ENCODE peak calls at places on chromosomes 1 and 21, in seven cellular contexts. I, L, G, F, Q, D and K are unnamed samples.

GRCh38 chr1:54328117-54328636 is 78.0 kb downstream of the SSBP3 start:
- DNase-seq in I (no peak), L (no peak), G (no peak), F (no peak), Q (no peak), D (no peak), K (no peak)

GRCh38 chr1:99950486-99950885 is 19.3 kb upstream of the SLC35A3 start:
- DNase-seq in I (no peak), L (no peak), G (no peak), F (no peak), Q (no peak), D (no peak), K (no peak)

GRCh38 chr1:240004086-240004749 is 87.5 kb upstream of the FMN2 start:
- DNase-seq in I (no peak), L (no peak), G (no peak), F (no peak), Q (peak; percentile 12), D (peak; percentile 6), K (no peak)

GRCh38 chr1:209652873-209653401 is 712 bp upstream of the LAMB3 start:
- DNase-seq in I (peak; percentile 92), L (peak; percentile 63), G (peak; percentile 91), F (no peak), Q (peak; percentile 98), D (peak; percentile 33), K (no peak)

GRCh38 chr1:82721702-82722101 is 921.0 kb downstream of the ADGRL2 start:
- DNase-seq in I (no peak), L (no peak), G (no peak), F (no peak), Q (no peak), D (no peak), K (no peak)

GRCh38 chr1:27403065-27403726 is 10.8 kb downstream of the GPR3 start:
- DNase-seq in I (peak; percentile 81), L (peak; percentile 51), G (peak; percentile 50), F (peak; percentile 83), Q (no peak), D (no peak), K (peak; percentile 95)

GRCh38 chr1:84253891-84254290 is 47.6 kb upstream of the SAMD13 start:
- DNase-seq in I (no peak), L (no peak), G (peak; percentile 87), F (peak; percentile 76), Q (peak; percentile 92), D (no peak), K (no peak)

GRCh38 chr1:218298398-218298797 is 13.3 kb downstream of the RRP15 start:
- DNase-seq in I (no peak), L (no peak), G (no peak), F (no peak), Q (no peak), D (peak; percentile 8), K (no peak)

GRCh38 chr21:31293986-31294385 is 50.1 kb downstream of the TIAM1 start:
- DNase-seq in I (no peak), L (peak; percentile 66), G (no peak), F (no peak), Q (no peak), D (no peak), K (no peak)

GRCh38 chr1:39827201-39827600 is 38.5 kb upstream of the BMP8B start:
- DNase-seq in I (no peak), L (no peak), G (no peak), F (no peak), Q (no peak), D (no peak), K (no peak)

GRCh38 chr21:8997011-8997440 is 1524.4 kb upstream of the TPTE start:
- DNase-seq in I (no peak), L (no peak), G (no peak), F (no peak), Q (no peak), D (no peak), K (no peak)

GRCh38 chr1:84946631-84947030 is 50.3 kb downstream of the MCOLN2 start:
- DNase-seq in I (no peak), L (no peak), G (no peak), F (no peak), Q (no peak), D (no peak), K (no peak)

GRCh38 chr1:2212542-2213491 is 15.3 kb upstream of the SKI start:
- DNase-seq in I (peak; percentile 95), L (peak; percentile 59), G (peak; percentile 80), F (peak; percentile 93), Q (peak; percentile 74), D (peak; percentile 72), K (peak; percentile 97)